ENCODE peak calls at places on chromosome 18, in ten cellular contexts. One of them, this sample, is unnamed.

GRCh38 chr18:76169733-76170132 is 325.3 kb downstream of the ZNF516 start:
- DNase-seq in activated naive CD4-positive, alpha-beta T cell: no peak
- DNase-seq in cardiac muscle cell: no peak
- DNase-seq in stimulated activated CD4-positive, alpha-beta T cell treated with anti-CD3 and anti-CD28 coated beads, Interleukin-15, amount 100 ng/mL, for 24 hours: no peak
- DNase-seq in astrocyte of the cerebellum: no peak
- DNase-seq in nucleus accumbens: no peak
- DNase-seq in neuronal stem cell: no peak
- DNase-seq in SK-MEL-5: peak
- DNase-seq in NCI-H1694 treated with DMSO at 0.1 percent for 48 hours: no peak
- DNase-seq in T-helper 2 cell: no peak
- DNase-seq in this sample: no peak

GRCh38 chr18:57780318-57781127 is 22.6 kb downstream of the ATP8B1 start:
- DNase-seq in neuronal stem cell: no peak
- DNase-seq in T-helper 2 cell: no peak
- DNase-seq in activated naive CD4-positive, alpha-beta T cell: no peak
- DNase-seq in nucleus accumbens: no peak
- DNase-seq in astrocyte of the cerebellum: peak
- DNase-seq in SK-MEL-5: peak
- DNase-seq in cardiac muscle cell: no peak
- DNase-seq in stimulated activated CD4-positive, alpha-beta T cell treated with anti-CD3 and anti-CD28 coated beads, Interleukin-15, amount 100 ng/mL, for 24 hours: no peak
- DNase-seq in NCI-H1694 treated with DMSO at 0.1 percent for 48 hours: peak
- DNase-seq in this sample: no peak

GRCh38 chr18:36152781-36153180 is 23.1 kb downstream of the ELP2 start:
- DNase-seq in neuronal stem cell: no peak
- DNase-seq in cardiac muscle cell: no peak
- DNase-seq in activated naive CD4-positive, alpha-beta T cell: no peak
- DNase-seq in T-helper 2 cell: no peak
- DNase-seq in NCI-H1694 treated with DMSO at 0.1 percent for 48 hours: no peak
- DNase-seq in astrocyte of the cerebellum: no peak
- DNase-seq in stimulated activated CD4-positive, alpha-beta T cell treated with anti-CD3 and anti-CD28 coated beads, Interleukin-15, amount 100 ng/mL, for 24 hours: no peak
- DNase-seq in SK-MEL-5: no peak
- DNase-seq in nucleus accumbens: no peak
- DNase-seq in this sample: no peak

GRCh38 chr18:55247032-55247431 is 287.8 kb upstream of the CCDC68 start:
- DNase-seq in NCI-H1694 treated with DMSO at 0.1 percent for 48 hours: no peak
- DNase-seq in nucleus accumbens: no peak
- DNase-seq in cardiac muscle cell: no peak
- DNase-seq in activated naive CD4-positive, alpha-beta T cell: no peak
- DNase-seq in SK-MEL-5: no peak
- DNase-seq in stimulated activated CD4-positive, alpha-beta T cell treated with anti-CD3 and anti-CD28 coated beads, Interleukin-15, amount 100 ng/mL, for 24 hours: no peak
- DNase-seq in neuronal stem cell: no peak
- DNase-seq in T-helper 2 cell: no peak
- DNase-seq in astrocyte of the cerebellum: no peak
- DNase-seq in this sample: no peak

GRCh38 chr18:3604626-3605408 is 154.8 kb downstream of the TGIF1 start:
- DNase-seq in neuronal stem cell: no peak
- DNase-seq in NCI-H1694 treated with DMSO at 0.1 percent for 48 hours: no peak
- DNase-seq in SK-MEL-5: peak
- DNase-seq in cardiac muscle cell: no peak
- DNase-seq in astrocyte of the cerebellum: peak
- DNase-seq in activated naive CD4-positive, alpha-beta T cell: no peak
- DNase-seq in T-helper 2 cell: peak
- DNase-seq in stimulated activated CD4-positive, alpha-beta T cell treated with anti-CD3 and anti-CD28 coated beads, Interleukin-15, amount 100 ng/mL, for 24 hours: peak
- DNase-seq in nucleus accumbens: no peak
- DNase-seq in this sample: peak

GRCh38 chr18:24552218-24552617 is 91.8 kb downstream of the HRH4 start:
- DNase-seq in nucleus accumbens: no peak
- DNase-seq in SK-MEL-5: no peak
- DNase-seq in T-helper 2 cell: no peak
- DNase-seq in stimulated activated CD4-positive, alpha-beta T cell treated with anti-CD3 and anti-CD28 coated beads, Interleukin-15, amount 100 ng/mL, for 24 hours: no peak
- DNase-seq in astrocyte of the cerebellum: no peak
- DNase-seq in NCI-H1694 treated with DMSO at 0.1 percent for 48 hours: no peak
- DNase-seq in activated naive CD4-positive, alpha-beta T cell: no peak
- DNase-seq in neuronal stem cell: no peak
- DNase-seq in cardiac muscle cell: no peak
- DNase-seq in this sample: no peak

GRCh38 chr18:9707381-9708056 is 582 bp upstream of the RAB31 start:
- DNase-seq in neuronal stem cell: no peak
- DNase-seq in stimulated activated CD4-positive, alpha-beta T cell treated with anti-CD3 and anti-CD28 coated beads, Interleukin-15, amount 100 ng/mL, for 24 hours: no peak
- DNase-seq in T-helper 2 cell: no peak
- DNase-seq in nucleus accumbens: no peak
- DNase-seq in SK-MEL-5: no peak
- DNase-seq in cardiac muscle cell: no peak
- DNase-seq in NCI-H1694 treated with DMSO at 0.1 percent for 48 hours: no peak
- DNase-seq in astrocyte of the cerebellum: no peak
- DNase-seq in activated naive CD4-positive, alpha-beta T cell: no peak
- DNase-seq in this sample: no peak

GRCh38 chr18:78479443-78479842 is 500.2 kb upstream of the SALL3 start:
- DNase-seq in neuronal stem cell: no peak
- DNase-seq in cardiac muscle cell: no peak
- DNase-seq in stimulated activated CD4-positive, alpha-beta T cell treated with anti-CD3 and anti-CD28 coated beads, Interleukin-15, amount 100 ng/mL, for 24 hours: no peak
- DNase-seq in nucleus accumbens: no peak
- DNase-seq in T-helper 2 cell: no peak
- DNase-seq in NCI-H1694 treated with DMSO at 0.1 percent for 48 hours: no peak
- DNase-seq in astrocyte of the cerebellum: no peak
- DNase-seq in activated naive CD4-positive, alpha-beta T cell: no peak
- DNase-seq in SK-MEL-5: no peak
- DNase-seq in this sample: no peak

GRCh38 chr18:26747131-26747475 is 118.4 kb downstream of the AQP4 start:
- DNase-seq in neuronal stem cell: no peak
- DNase-seq in SK-MEL-5: peak
- DNase-seq in cardiac muscle cell: no peak
- DNase-seq in T-helper 2 cell: no peak
- DNase-seq in activated naive CD4-positive, alpha-beta T cell: no peak
- DNase-seq in nucleus accumbens: no peak
- DNase-seq in astrocyte of the cerebellum: no peak
- DNase-seq in NCI-H1694 treated with DMSO at 0.1 percent for 48 hours: no peak
- DNase-seq in stimulated activated CD4-positive, alpha-beta T cell treated with anti-CD3 and anti-CD28 coated beads, Interleukin-15, amount 100 ng/mL, for 24 hours: no peak
- DNase-seq in this sample: no peak

GRCh38 chr18:41732371-41732770 is 222.7 kb upstream of the PIK3C3 start:
- DNase-seq in cardiac muscle cell: no peak
- DNase-seq in SK-MEL-5: no peak
- DNase-seq in astrocyte of the cerebellum: no peak
- DNase-seq in nucleus accumbens: no peak
- DNase-seq in stimulated activated CD4-positive, alpha-beta T cell treated with anti-CD3 and anti-CD28 coated beads, Interleukin-15, amount 100 ng/mL, for 24 hours: no peak
- DNase-seq in T-helper 2 cell: no peak
- DNase-seq in activated naive CD4-positive, alpha-beta T cell: no peak
- DNase-seq in NCI-H1694 treated with DMSO at 0.1 percent for 48 hours: no peak
- DNase-seq in neuronal stem cell: no peak
- DNase-seq in this sample: no peak

GRCh38 chr18:52341617-52342381 is 1.8 kb downstream of the DCC start:
- DNase-seq in stimulated activated CD4-positive, alpha-beta T cell treated with anti-CD3 and anti-CD28 coated beads, Interleukin-15, amount 100 ng/mL, for 24 hours: no peak
- DNase-seq in neuronal stem cell: peak
- DNase-seq in cardiac muscle cell: peak
- DNase-seq in NCI-H1694 treated with DMSO at 0.1 percent for 48 hours: no peak
- DNase-seq in T-helper 2 cell: no peak
- DNase-seq in astrocyte of the cerebellum: no peak
- DNase-seq in SK-MEL-5: no peak
- DNase-seq in nucleus accumbens: no peak
- DNase-seq in activated naive CD4-positive, alpha-beta T cell: no peak
- DNase-seq in this sample: no peak

GRCh38 chr18:61435064-61435652 is 101.9 kb downstream of the CDH20 start:
- DNase-seq in nucleus accumbens: no peak
- DNase-seq in activated naive CD4-positive, alpha-beta T cell: no peak
- DNase-seq in astrocyte of the cerebellum: no peak
- DNase-seq in NCI-H1694 treated with DMSO at 0.1 percent for 48 hours: peak
- DNase-seq in SK-MEL-5: peak
- DNase-seq in neuronal stem cell: no peak
- DNase-seq in stimulated activated CD4-positive, alpha-beta T cell treated with anti-CD3 and anti-CD28 coated beads, Interleukin-15, amount 100 ng/mL, for 24 hours: no peak
- DNase-seq in cardiac muscle cell: peak
- DNase-seq in T-helper 2 cell: no peak
- DNase-seq in this sample: no peak

GRCh38 chr18:21598726-21599584 is 1.5 kb downstream of the ESCO1 start:
- DNase-seq in NCI-H1694 treated with DMSO at 0.1 percent for 48 hours: no peak
- DNase-seq in T-helper 2 cell: no peak
- DNase-seq in activated naive CD4-positive, alpha-beta T cell: no peak
- DNase-seq in neuronal stem cell: no peak
- DNase-seq in stimulated activated CD4-positive, alpha-beta T cell treated with anti-CD3 and anti-CD28 coated beads, Interleukin-15, amount 100 ng/mL, for 24 hours: no peak
- DNase-seq in astrocyte of the cerebellum: no peak
- DNase-seq in nucleus accumbens: no peak
- DNase-seq in SK-MEL-5: peak
- DNase-seq in cardiac muscle cell: no peak
- DNase-seq in this sample: no peak

GRCh38 chr18:183769-184168 is 25.4 kb downstream of the USP14 start:
- DNase-seq in cardiac muscle cell: peak
- DNase-seq in SK-MEL-5: peak
- DNase-seq in T-helper 2 cell: no peak
- DNase-seq in activated naive CD4-positive, alpha-beta T cell: no peak
- DNase-seq in stimulated activated CD4-positive, alpha-beta T cell treated with anti-CD3 and anti-CD28 coated beads, Interleukin-15, amount 100 ng/mL, for 24 hours: no peak
- DNase-seq in neuronal stem cell: no peak
- DNase-seq in astrocyte of the cerebellum: no peak
- DNase-seq in NCI-H1694 treated with DMSO at 0.1 percent for 48 hours: no peak
- DNase-seq in nucleus accumbens: no peak
- DNase-seq in this sample: no peak

GRCh38 chr18:23580677-23581367 is 5.5 kb downstream of the NPC1 start:
- DNase-seq in astrocyte of the cerebellum: no peak
- DNase-seq in activated naive CD4-positive, alpha-beta T cell: no peak
- DNase-seq in cardiac muscle cell: no peak
- DNase-seq in NCI-H1694 treated with DMSO at 0.1 percent for 48 hours: no peak
- DNase-seq in neuronal stem cell: no peak
- DNase-seq in nucleus accumbens: no peak
- DNase-seq in SK-MEL-5: no peak
- DNase-seq in T-helper 2 cell: no peak
- DNase-seq in stimulated activated CD4-positive, alpha-beta T cell treated with anti-CD3 and anti-CD28 coated beads, Interleukin-15, amount 100 ng/mL, for 24 hours: no peak
- DNase-seq in this sample: no peak

GRCh38 chr18:8841781-8842485 is 136.6 kb downstream of the MTCL1 start:
- DNase-seq in neuronal stem cell: no peak
- DNase-seq in T-helper 2 cell: no peak
- DNase-seq in nucleus accumbens: no peak
- DNase-seq in cardiac muscle cell: no peak
- DNase-seq in astrocyte of the cerebellum: no peak
- DNase-seq in stimulated activated CD4-positive, alpha-beta T cell treated with anti-CD3 and anti-CD28 coated beads, Interleukin-15, amount 100 ng/mL, for 24 hours: no peak
- DNase-seq in activated naive CD4-positive, alpha-beta T cell: no peak
- DNase-seq in NCI-H1694 treated with DMSO at 0.1 percent for 48 hours: no peak
- DNase-seq in SK-MEL-5: no peak
- DNase-seq in this sample: no peak

GRCh38 chr18:64208531-64208930 is 59.6 kb upstream of the LINC00305 start:
- DNase-seq in activated naive CD4-positive, alpha-beta T cell: no peak
- DNase-seq in astrocyte of the cerebellum: no peak
- DNase-seq in neuronal stem cell: no peak
- DNase-seq in SK-MEL-5: no peak
- DNase-seq in T-helper 2 cell: no peak
- DNase-seq in nucleus accumbens: no peak
- DNase-seq in stimulated activated CD4-positive, alpha-beta T cell treated with anti-CD3 and anti-CD28 coated beads, Interleukin-15, amount 100 ng/mL, for 24 hours: no peak
- DNase-seq in cardiac muscle cell: no peak
- DNase-seq in NCI-H1694 treated with DMSO at 0.1 percent for 48 hours: no peak
- DNase-seq in this sample: no peak

GRCh38 chr18:58776084-58776483 is 88.6 kb upstream of the ZNF532 start:
- DNase-seq in stimulated activated CD4-positive, alpha-beta T cell treated with anti-CD3 and anti-CD28 coated beads, Interleukin-15, amount 100 ng/mL, for 24 hours: no peak
- DNase-seq in nucleus accumbens: no peak
- DNase-seq in cardiac muscle cell: no peak
- DNase-seq in activated naive CD4-positive, alpha-beta T cell: no peak
- DNase-seq in T-helper 2 cell: no peak
- DNase-seq in NCI-H1694 treated with DMSO at 0.1 percent for 48 hours: no peak
- DNase-seq in astrocyte of the cerebellum: no peak
- DNase-seq in SK-MEL-5: peak
- DNase-seq in neuronal stem cell: no peak
- DNase-seq in this sample: no peak

GRCh38 chr18:79245517-79246001 is 150.2 kb upstream of the NFATC1 start:
- DNase-seq in nucleus accumbens: no peak
- DNase-seq in astrocyte of the cerebellum: no peak
- DNase-seq in activated naive CD4-positive, alpha-beta T cell: no peak
- DNase-seq in cardiac muscle cell: no peak
- DNase-seq in stimulated activated CD4-positive, alpha-beta T cell treated with anti-CD3 and anti-CD28 coated beads, Interleukin-15, amount 100 ng/mL, for 24 hours: no peak
- DNase-seq in NCI-H1694 treated with DMSO at 0.1 percent for 48 hours: no peak
- DNase-seq in neuronal stem cell: no peak
- DNase-seq in T-helper 2 cell: peak
- DNase-seq in SK-MEL-5: peak
- DNase-seq in this sample: peak

GRCh38 chr18:12699747-12700146 is 2.8 kb downstream of the CEP76 start:
- DNase-seq in activated naive CD4-positive, alpha-beta T cell: no peak
- DNase-seq in nucleus accumbens: no peak
- DNase-seq in cardiac muscle cell: no peak
- DNase-seq in SK-MEL-5: no peak
- DNase-seq in astrocyte of the cerebellum: no peak
- DNase-seq in neuronal stem cell: no peak
- DNase-seq in stimulated activated CD4-positive, alpha-beta T cell treated with anti-CD3 and anti-CD28 coated beads, Interleukin-15, amount 100 ng/mL, for 24 hours: no peak
- DNase-seq in NCI-H1694 treated with DMSO at 0.1 percent for 48 hours: no peak
- DNase-seq in T-helper 2 cell: no peak
- DNase-seq in this sample: no peak

GRCh38 chr18:79682896-79683625 is 3.5 kb downstream of the CTDP1 start:
- DNase-seq in astrocyte of the cerebellum: no peak
- DNase-seq in NCI-H1694 treated with DMSO at 0.1 percent for 48 hours: no peak
- DNase-seq in cardiac muscle cell: no peak
- DNase-seq in SK-MEL-5: no peak
- DNase-seq in activated naive CD4-positive, alpha-beta T cell: no peak
- DNase-seq in nucleus accumbens: no peak
- DNase-seq in stimulated activated CD4-positive, alpha-beta T cell treated with anti-CD3 and anti-CD28 coated beads, Interleukin-15, amount 100 ng/mL, for 24 hours: peak
- DNase-seq in neuronal stem cell: no peak
- DNase-seq in T-helper 2 cell: peak
- DNase-seq in this sample: peak

GRCh38 chr18:37845498-37845897 is 279.9 kb upstream of the CELF4 start:
- DNase-seq in activated naive CD4-positive, alpha-beta T cell: no peak
- DNase-seq in T-helper 2 cell: no peak
- DNase-seq in astrocyte of the cerebellum: no peak
- DNase-seq in cardiac muscle cell: no peak
- DNase-seq in SK-MEL-5: no peak
- DNase-seq in neuronal stem cell: no peak
- DNase-seq in nucleus accumbens: no peak
- DNase-seq in stimulated activated CD4-positive, alpha-beta T cell treated with anti-CD3 and anti-CD28 coated beads, Interleukin-15, amount 100 ng/mL, for 24 hours: no peak
- DNase-seq in NCI-H1694 treated with DMSO at 0.1 percent for 48 hours: no peak
- DNase-seq in this sample: no peak

This sample was measured in activated CD4-positive, alpha-beta memory T cell treated with anti-CD3 and anti-CD28 coated beads for 36 hours.